ENCODE peak calls at places on chromosomes 5 and 9, in nine cellular contexts. D is lower leg skin, L is HFFc6, T is GM20000, Q is bronchial epithelial cell, K is ovary, G is Peyer's patch, M is body of pancreas, N is WTC11. O is an unnamed sample.

GRCh38 chr5:66151030-66151429 is 6.9 kb downstream of the SREK1 start:
- DNase-seq in L (no peak), T (no peak), K (no peak), Q (no peak), G (no peak), M (no peak), D (no peak), N (no peak), O (no peak)

GRCh38 chr9:70835323-70835722 is 286.1 kb downstream of the TRPM3 start:
- DNase-seq in Q (peak), L (no peak), D (no peak), M (no peak), G (no peak), N (no peak), K (no peak), T (no peak), O (no peak)

GRCh38 chr9:89080193-89080592 is 88.9 kb downstream of the S1PR3 start:
- DNase-seq in K (no peak), N (no peak), M (no peak), T (no peak), D (peak), L (no peak), Q (no peak), G (no peak), O (no peak)

GRCh38 chr9:130117816-130118632 is 54.2 kb upstream of the NCS1 start:
- DNase-seq in Q (peak), D (no peak), N (no peak), M (no peak), T (no peak), G (no peak), K (no peak), L (peak), O (no peak)

GRCh38 chr9:89379031-89379430 is 60.7 kb downstream of the SECISBP2 start:
- DNase-seq in K (no peak), Q (no peak), L (no peak), M (no peak), T (no peak), D (no peak), N (no peak), G (no peak), O (no peak)

GRCh38 chr9:13427587-13427986 is 148.1 kb upstream of the MPDZ start:
- DNase-seq in D (no peak), T (peak), Q (peak), K (no peak), L (peak), N (no peak), M (no peak), G (no peak), O (no peak)

GRCh38 chr9:135759676-135760300 is 57.8 kb downstream of the KCNT1 start:
- DNase-seq in D (no peak), L (no peak), T (no peak), M (no peak), Q (no peak), N (no peak), K (no peak), G (no peak), O (no peak)

GRCh38 chr5:1517838-1518237 is 5.9 kb downstream of the LPCAT1 start:
- DNase-seq in Q (no peak), M (peak), G (peak), L (no peak), N (peak), D (peak), T (no peak), K (peak), O (no peak)

GRCh38 chr9:16509946-16510504 is 360.4 kb downstream of the BNC2 start:
- DNase-seq in D (no peak), G (no peak), T (no peak), Q (peak), N (no peak), L (peak), M (no peak), K (no peak), O (no peak)

GRCh38 chr9:17531642-17532254 is 47.1 kb upstream of the SH3GL2 start:
- DNase-seq in M (peak), N (peak), D (no peak), L (peak), T (peak), K (no peak), Q (peak), G (no peak), O (peak)

GRCh38 chr5:179762079-179762780 is 29.6 kb downstream of the MAML1 start:
- DNase-seq in L (peak), Q (no peak), N (no peak), M (no peak), G (peak), T (no peak), K (no peak), D (no peak), O (no peak)

GRCh38 chr9:27865031-27865438 is 291.8 kb upstream of the C9orf72 start:
- DNase-seq in D (no peak), K (no peak), T (no peak), M (no peak), G (no peak), Q (peak), L (no peak), N (no peak), O (no peak)

GRCh38 chr9:9753266-9753665 is 859.5 kb downstream of the PTPRD start:
- DNase-seq in G (no peak), N (no peak), D (no peak), Q (no peak), L (no peak), M (no peak), K (no peak), T (no peak), O (no peak)

GRCh38 chr9:16794871-16795639 is 75.4 kb downstream of the BNC2 start:
- DNase-seq in K (no peak), N (no peak), L (peak), M (no peak), D (no peak), Q (no peak), G (no peak), T (no peak), O (no peak)

GRCh38 chr5:38596997-38597396 is 40.6 kb upstream of the LIFR start:
- DNase-seq in D (no peak), M (no peak), N (no peak), T (no peak), K (no peak), L (no peak), Q (no peak), G (no peak), O (no peak)

GRCh38 chr5:7073666-7074065 is 322.3 kb upstream of the ADCY2 start:
- DNase-seq in M (no peak), N (no peak), G (no peak), T (no peak), L (no peak), D (no peak), K (no peak), Q (no peak), O (no peak)

GRCh38 chr9:129310666-129311350 is 132.7 kb upstream of the IER5L start:
- DNase-seq in Q (no peak), G (no peak), M (no peak), L (peak), K (no peak), T (no peak), N (no peak), D (no peak), O (no peak)

GRCh38 chr5:78269088-78269703 is 25.3 kb downstream of the AP3B1 start:
- DNase-seq in K (no peak), M (no peak), T (peak), G (no peak), Q (peak), N (no peak), L (no peak), D (no peak), O (no peak)

GRCh38 chr5:57386958-57387357 is 95.7 kb downstream of the ACTBL2 start:
- DNase-seq in K (no peak), M (no peak), L (peak), Q (peak), D (no peak), G (no peak), T (no peak), N (no peak), O (no peak)

GRCh38 chr5:126450388-126450787 is 27.2 kb downstream of the GRAMD2B start:
- DNase-seq in G (no peak), Q (peak), N (no peak), K (no peak), L (no peak), M (no peak), T (peak), D (no peak), O (no peak)

GRCh38 chr9:101572316-101572715 is 22.5 kb downstream of the PPP3R2 start:
- DNase-seq in L (no peak), Q (no peak), N (no peak), K (no peak), D (no peak), G (no peak), M (no peak), T (no peak), O (no peak)

GRCh38 chr5:145787001-145787400 is 48.1 kb downstream of the PRELID2 start:
- DNase-seq in D (no peak), N (no peak), M (no peak), K (no peak), Q (no peak), T (no peak), L (no peak), G (no peak), O (no peak)

GRCh38 chr9:109968702-109969450 is 188.9 kb downstream of the PALM2AKAP2 start:
- DNase-seq in N (peak), K (no peak), Q (no peak), T (no peak), G (no peak), M (no peak), D (no peak), L (peak), O (peak)

GRCh38 chr5:170986598-170986997 is 124.8 kb downstream of the RANBP17 start:
- DNase-seq in G (no peak), N (no peak), L (peak), Q (peak), K (no peak), T (no peak), D (no peak), M (no peak), O (no peak)
- TF ChIP-seq CTCF in G (peak), N (no peak), L (peak), Q (no peak), K (no peak), T (no peak), D (no peak), M (no peak), O (no peak)

DNA sequence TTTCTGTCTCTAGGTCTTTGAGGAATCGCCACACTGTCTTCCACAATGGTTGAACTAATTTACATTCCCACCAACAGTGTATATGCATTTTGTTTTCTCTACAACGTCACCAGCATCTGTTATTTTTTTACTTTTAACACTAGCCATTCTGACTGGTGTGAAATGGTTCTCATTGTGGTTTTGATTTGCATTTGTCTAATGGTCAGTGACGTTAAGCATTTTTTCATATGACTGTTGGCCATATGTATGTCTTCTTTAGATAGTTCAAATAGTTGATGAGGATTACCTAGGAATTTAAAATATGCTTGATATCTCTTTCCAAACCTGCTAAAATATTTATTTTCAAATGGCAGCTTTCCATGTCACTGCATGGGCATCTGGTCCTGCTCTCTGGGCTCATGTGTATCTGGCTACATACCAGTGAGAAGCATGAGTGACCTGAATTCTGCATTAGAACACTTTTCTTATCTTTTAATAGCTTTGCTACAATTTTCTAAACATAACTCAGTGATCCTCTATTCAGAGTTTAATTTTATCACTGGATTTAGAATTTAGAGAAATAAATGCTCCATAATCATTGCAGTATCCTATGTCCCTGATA is 95.8 kb upstream of the ADAMTS16 start:
- DNase-seq in L (no peak), Q (no peak), G (no peak), T (no peak), N (no peak), D (no peak), M (no peak), K (no peak), O (no peak)
- TF ChIP-seq CTCF in L (no peak), Q (no peak), G (no peak), T (no peak), N (no peak), D (no peak), M (no peak), K (no peak), O (no peak)

DNA sequence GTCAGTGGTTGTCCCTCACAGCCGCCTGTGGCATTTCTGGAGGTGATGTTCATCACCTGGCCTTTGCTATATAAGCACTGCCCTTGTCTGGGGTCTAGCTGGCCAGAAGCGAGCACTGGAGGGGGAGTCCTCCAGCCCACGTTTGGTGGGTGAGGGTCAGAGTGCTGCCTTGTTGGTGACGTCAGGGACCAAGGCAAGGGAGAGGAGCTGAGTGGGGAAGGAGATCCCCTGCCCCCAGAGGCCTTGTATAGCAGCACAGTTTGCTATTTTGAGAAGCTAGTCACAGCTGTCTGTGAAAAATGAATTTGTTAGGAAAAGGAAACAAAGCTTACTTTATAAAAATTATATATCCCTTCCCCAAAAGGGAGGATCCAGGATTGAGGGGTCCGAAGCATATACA is 49.8 kb downstream of the SYK start:
- DNase-seq in M (no peak), D (peak), G (no peak), K (no peak), Q (no peak), L (no peak), T (no peak), N (no peak), O (no peak)
- TF ChIP-seq CTCF in M (no peak), D (no peak), G (no peak), K (no peak), Q (no peak), L (no peak), T (no peak), N (no peak), O (no peak)

DNA sequence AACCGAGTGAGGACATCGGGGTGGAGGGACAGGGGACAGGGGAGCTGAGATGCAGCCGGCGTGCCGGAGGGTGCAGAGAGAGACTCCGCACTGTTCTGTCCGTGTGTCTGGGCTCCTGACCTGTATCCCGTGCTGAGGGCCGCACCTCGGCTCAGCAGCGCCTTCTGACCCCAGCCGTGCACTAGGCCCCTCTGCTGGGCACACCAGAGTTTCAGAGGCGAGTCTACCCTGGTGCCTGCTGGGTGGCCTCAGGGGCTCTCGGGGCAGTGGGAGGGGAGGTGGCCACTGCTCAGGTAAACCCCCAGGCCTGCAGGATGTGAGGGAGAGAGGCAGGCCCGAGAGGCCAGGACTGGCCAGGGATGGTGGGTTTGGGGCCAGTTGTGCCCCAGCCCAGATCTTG is 100.2 kb downstream of the RXRA start:
- DNase-seq in D (no peak), M (no peak), G (no peak), T (no peak), N (no peak), Q (no peak), K (no peak), L (no peak), O (no peak)
- TF ChIP-seq CTCF in D (no peak), M (no peak), G (no peak), T (no peak), N (no peak), Q (no peak), K (no peak), L (no peak), O (no peak)

DNA sequence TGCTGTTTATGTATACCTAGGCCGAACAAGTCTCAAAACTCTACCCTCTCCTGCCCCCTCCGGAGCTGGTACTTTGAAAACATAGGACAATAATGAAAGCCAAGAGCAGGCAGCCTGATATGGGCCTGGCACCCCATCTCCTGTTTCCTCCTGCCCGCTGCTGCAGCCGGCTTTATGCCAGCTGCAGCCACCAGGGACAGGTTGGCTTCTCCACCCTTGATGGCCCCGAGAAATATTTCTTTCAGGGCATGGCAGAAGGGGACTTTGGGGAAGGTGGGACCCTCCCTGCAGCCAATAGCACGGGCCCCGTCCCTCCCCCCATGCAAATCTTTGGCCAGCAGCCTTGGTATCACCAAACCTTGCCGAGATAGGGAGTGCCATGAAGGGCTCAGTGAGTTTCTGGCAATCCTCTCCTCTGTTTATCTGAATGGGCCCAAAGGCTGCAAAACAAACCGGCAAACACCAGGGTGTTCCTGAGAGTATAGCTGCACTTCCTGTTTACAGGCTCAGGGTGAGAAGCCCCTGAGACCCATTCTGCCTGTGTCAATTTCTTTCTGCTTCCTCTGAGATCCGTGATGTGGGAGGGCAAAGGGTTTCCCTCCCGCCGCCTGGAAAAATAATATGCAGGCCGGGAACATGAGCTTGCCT is 73.4 kb upstream of the BOD1 start:
- DNase-seq in D (no peak), G (peak), Q (no peak), M (peak), N (no peak), L (no peak), T (peak), K (no peak), O (no peak)
- TF ChIP-seq CTCF in D (no peak), G (peak), Q (no peak), M (no peak), N (no peak), L (no peak), T (no peak), K (no peak), O (no peak)

GRCh38 chr5:96222129-96222528 is 210.9 kb downstream of the PCSK1 start:
- DNase-seq in Q (no peak), N (no peak), K (no peak), L (no peak), D (no peak), G (no peak), T (no peak), M (no peak), O (no peak)

GRCh38 chr5:96228449-96228848 is 204.6 kb downstream of the PCSK1 start:
- DNase-seq in G (no peak), T (no peak), K (no peak), M (no peak), Q (peak), N (no peak), L (peak), D (no peak), O (no peak)

GRCh38 chr5:96229173-96229572 is 203.9 kb downstream of the PCSK1 start:
- DNase-seq in Q (no peak), G (no peak), T (no peak), D (no peak), N (no peak), L (no peak), K (no peak), M (no peak), O (no peak)

GRCh38 chr5:96232602-96233001 is 200.4 kb downstream of the PCSK1 start:
- DNase-seq in N (no peak), D (no peak), G (no peak), K (no peak), L (no peak), T (no peak), M (no peak), Q (no peak), O (no peak)

DNA sequence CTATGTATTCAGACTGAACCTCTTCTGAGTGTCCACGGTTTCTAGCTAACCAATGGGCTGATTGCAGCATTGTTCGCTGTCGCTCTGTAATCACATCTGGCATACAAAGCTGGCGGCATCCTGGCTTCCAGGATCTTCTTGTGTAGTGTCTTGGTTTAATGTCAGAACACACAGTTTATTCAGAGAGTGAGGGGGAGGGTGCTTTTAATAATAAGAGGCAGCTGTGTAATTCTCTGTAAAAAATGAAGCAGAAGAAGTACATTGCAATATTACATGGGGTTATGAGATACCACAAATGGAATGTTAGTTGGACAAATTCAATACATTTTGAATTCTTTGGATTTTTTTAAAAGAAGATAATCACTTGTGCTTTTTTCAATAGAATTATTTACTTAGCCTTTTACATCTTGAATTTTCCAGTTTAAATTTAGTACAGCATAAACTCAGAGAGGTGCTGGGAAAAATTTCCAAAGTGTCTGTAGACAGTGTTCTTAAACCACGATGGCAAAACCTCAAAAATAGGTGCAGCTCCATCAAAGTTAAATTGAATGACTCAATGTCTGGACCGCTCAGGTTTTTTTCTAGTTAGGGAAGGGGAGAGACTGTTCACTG is 206.0 kb downstream of the PCSK1 start:
- DNase-seq in K (no peak), Q (peak), D (peak), T (no peak), N (no peak), M (no peak), L (peak), G (no peak), O (no peak)
- TF ChIP-seq CTCF in K (no peak), Q (no peak), D (no peak), T (no peak), N (no peak), M (no peak), L (no peak), G (no peak), O (no peak)

DNA sequence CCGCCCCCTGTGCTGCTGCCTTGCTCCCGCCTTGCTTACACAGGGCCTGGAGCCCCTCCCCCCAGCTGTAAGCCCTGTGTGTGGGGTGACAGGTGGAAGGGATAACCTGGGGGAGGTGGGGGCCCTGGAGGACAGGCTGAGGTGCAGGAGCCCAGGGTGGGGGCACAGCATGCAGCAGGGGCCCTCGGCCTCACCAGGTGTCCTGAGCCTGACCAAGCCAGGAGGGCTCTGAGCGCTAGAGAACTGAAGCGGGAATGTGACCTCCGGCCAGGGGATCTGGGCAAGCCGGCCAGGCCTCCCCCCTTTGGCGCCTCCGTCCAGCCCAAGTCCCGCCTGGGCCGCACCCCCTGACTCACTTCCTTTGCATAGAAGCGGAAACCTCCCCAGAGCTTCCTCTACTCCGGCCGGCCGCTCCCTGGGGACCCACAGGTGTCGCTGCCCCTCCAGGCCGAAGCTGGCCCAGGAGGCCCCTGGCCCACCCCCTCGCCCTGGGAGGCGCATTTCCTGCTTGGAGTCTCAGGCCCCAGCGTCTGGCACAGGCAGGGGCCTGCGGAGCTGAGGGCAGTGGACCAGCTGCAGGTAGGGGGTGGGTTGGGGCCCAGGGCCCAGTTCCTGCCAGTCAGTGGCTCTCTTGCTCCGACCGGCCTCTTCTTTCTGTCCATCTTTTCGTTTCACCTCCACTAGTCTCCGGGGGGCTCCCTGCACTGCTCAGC is at the start of gene TOR4A:
- DNase-seq in L (peak), K (peak), T (peak), M (peak), Q (peak), G (peak), N (peak), D (peak), O (peak)
- TF ChIP-seq CTCF in L (peak), K (no peak), T (peak), M (no peak), Q (peak), G (peak), N (no peak), D (no peak), O (no peak)